ENCODE peak calls at places on chromosomes 13 and 19, in eight cellular contexts. R is cardiac muscle cell; B is AG04450; J is NCI-H2171; O is AG04449; Z is suprapubic skin; X is stimulated activated CD4-positive, alpha-beta T cell treated with anti-CD3 and anti-CD28 coated beads, TNF-alpha, amount 100 ng/mL, for 48 hours; G is activated T-cell treated with anti-CD3 and anti-CD28 coated beads, Interleukin-2, amount 50 U/mL, for 72 hours. H is an unnamed sample.
A peak's percentile ranks its signal among the peaks of the same experiment; 100 is the strongest.

GRCh38 chr19:41872775-41873647 is 4.1 kb upstream of the CD79A start:
- DNase-seq in R (peak; percentile 71), B (no peak), J (peak; percentile 64), O (no peak), Z (no peak), X (no peak), G (peak; percentile 68), H (no peak)

GRCh38 chr13:113741101-113741731 is 17.8 kb upstream of the TMEM255B start:
- DNase-seq in R (no peak), B (no peak), J (no peak), O (no peak), Z (no peak), X (no peak), G (no peak), H (no peak)

GRCh38 chr19:8610041-8610927 is at the start of gene ADAMTS10:
- DNase-seq in R (peak; percentile 52), B (no peak), J (no peak), O (no peak), Z (peak; percentile 72), X (no peak), G (peak; percentile 58), H (no peak)

GRCh38 chr19:2309734-2310362 is 1.9 kb upstream of the LINGO3 start:
- DNase-seq in R (peak; percentile 18), B (no peak), J (peak; percentile 88), O (no peak), Z (peak; percentile 49), X (no peak), G (no peak), H (no peak)

GRCh38 chr19:43672061-43672679 is 2.2 kb upstream of the PLAUR start:
- DNase-seq in R (no peak), B (no peak), J (no peak), O (no peak), Z (no peak), X (no peak), G (no peak), H (no peak)

GRCh38 chr13:42075517-42075916 is 27.1 kb downstream of the DGKH start:
- DNase-seq in R (no peak), B (no peak), J (no peak), O (no peak), Z (no peak), X (no peak), G (no peak), H (peak; percentile 27)

GRCh38 chr19:38055655-38056521 is 148.9 kb downstream of the SIPA1L3 start:
- DNase-seq in R (no peak), B (no peak), J (no peak), O (no peak), Z (no peak), X (no peak), G (no peak), H (no peak)

GRCh38 chr19:4499855-4500254 is 18.4 kb downstream of the PLIN4 start:
- DNase-seq in R (no peak), B (no peak), J (no peak), O (no peak), Z (no peak), X (no peak), G (no peak), H (no peak)

GRCh38 chr19:42254083-42254849 is 662 bp downstream of the ERF start:
- DNase-seq in R (peak; percentile 66), B (no peak), J (peak; percentile 76), O (no peak), Z (peak; percentile 88), X (peak; percentile 59), G (peak; percentile 81), H (peak; percentile 64)

GRCh38 chr19:35348909-35349611 is 1.4 kb downstream of the FFAR1 start:
- DNase-seq in R (no peak), B (no peak), J (no peak), O (no peak), Z (peak; percentile 46), X (no peak), G (no peak), H (peak; percentile 17)

GRCh38 chr13:30734434-30734833 is 909 bp upstream of the ALOX5AP start:
- DNase-seq in R (no peak), B (peak; percentile 23), J (no peak), O (no peak), Z (no peak), X (no peak), G (no peak), H (no peak)

GRCh38 chr19:3149089-3149488 is 13.3 kb downstream of the GNA15 start:
- DNase-seq in R (no peak), B (no peak), J (no peak), O (no peak), Z (no peak), X (no peak), G (no peak), H (no peak)

GRCh38 chr13:64078025-64078424 is 2662.4 kb upstream of the PCDH20 start:
- DNase-seq in R (no peak), B (no peak), J (no peak), O (no peak), Z (no peak), X (no peak), G (no peak), H (peak; percentile 2)

GRCh38 chr13:34469212-34469983 is 472.7 kb upstream of the NBEA start:
- DNase-seq in R (peak; percentile 40), B (no peak), J (no peak), O (no peak), Z (no peak), X (no peak), G (no peak), H (no peak)

GRCh38 chr19:34943861-34944573 is 17.3 kb downstream of the ZNF30 start:
- DNase-seq in R (no peak), B (no peak), J (no peak), O (no peak), Z (no peak), X (no peak), G (no peak), H (no peak)

GRCh38 chr13:79462895-79463294 is 18.1 kb upstream of the NDFIP2 start:
- DNase-seq in R (no peak), B (no peak), J (no peak), O (no peak), Z (no peak), X (no peak), G (no peak), H (no peak)

GRCh38 chr19:4916292-4917082 is 7.2 kb downstream of the UHRF1 start:
- DNase-seq in R (no peak), B (no peak), J (no peak), O (no peak), Z (peak; percentile 68), X (no peak), G (peak; percentile 40), H (peak; percentile 71)

GRCh38 chr13:98787173-98787572 is 34.7 kb upstream of the SLC15A1 start:
- DNase-seq in R (no peak), B (no peak), J (no peak), O (no peak), Z (no peak), X (no peak), G (no peak), H (no peak)

GRCh38 chr13:24228852-24229458 is 68.4 kb downstream of the SPATA13 start:
- DNase-seq in R (peak; percentile 84), B (peak; percentile 52), J (peak; percentile 2), O (no peak), Z (no peak), X (no peak), G (peak; percentile 44), H (peak; percentile 46)